ENCODE peak calls at places on chromosome 11, in eight cellular contexts. One of them, this sample, is unnamed.
A peak's percentile ranks its signal among the peaks of the same experiment; 100 is the strongest.

GRCh38 chr11:26225643-26226042 is 106.3 kb upstream of the ANO3 start:
- DNase-seq in retina: no peak
- DNase-seq in GM12891: no peak
- DNase-seq in SK-N-DZ: no peak
- DNase-seq in NCI-H774: no peak
- DNase-seq in upper lobe of right lung: no peak
- DNase-seq in stimulated activated CD8-positive, alpha-beta memory T cell treated with anti-CD3 and anti-CD28 coated beads, Interleukin-4, amount 100 ng/mL, for 24 hours: no peak
- DNase-seq in SK-N-SH: no peak
- DNase-seq in this sample: no peak

GRCh38 chr11:129451524-129451923 is 75.9 kb downstream of the BARX2 start:
- DNase-seq in retina: no peak
- DNase-seq in GM12891: no peak
- DNase-seq in SK-N-DZ: no peak
- DNase-seq in NCI-H774: no peak
- DNase-seq in upper lobe of right lung: no peak
- DNase-seq in stimulated activated CD8-positive, alpha-beta memory T cell treated with anti-CD3 and anti-CD28 coated beads, Interleukin-4, amount 100 ng/mL, for 24 hours: no peak
- DNase-seq in SK-N-SH: no peak
- DNase-seq in this sample: no peak

GRCh38 chr11:124167852-124168251 is 15.3 kb upstream of the OR10D3 start:
- DNase-seq in retina: peak; percentile 38
- DNase-seq in GM12891: no peak
- DNase-seq in SK-N-DZ: no peak
- DNase-seq in NCI-H774: peak; percentile 93
- DNase-seq in upper lobe of right lung: no peak
- DNase-seq in stimulated activated CD8-positive, alpha-beta memory T cell treated with anti-CD3 and anti-CD28 coated beads, Interleukin-4, amount 100 ng/mL, for 24 hours: no peak
- DNase-seq in SK-N-SH: no peak
- DNase-seq in this sample: no peak

GRCh38 chr11:111476961-111477360 is 35.2 kb downstream of the BTG4 start:
- DNase-seq in retina: no peak
- DNase-seq in GM12891: no peak
- DNase-seq in SK-N-DZ: no peak
- DNase-seq in NCI-H774: no peak
- DNase-seq in upper lobe of right lung: no peak
- DNase-seq in stimulated activated CD8-positive, alpha-beta memory T cell treated with anti-CD3 and anti-CD28 coated beads, Interleukin-4, amount 100 ng/mL, for 24 hours: no peak
- DNase-seq in SK-N-SH: no peak
- DNase-seq in this sample: no peak

GRCh38 chr11:35260342-35260985 is 121.5 kb downstream of the CD44 start:
- DNase-seq in retina: no peak
- DNase-seq in GM12891: no peak
- DNase-seq in SK-N-DZ: no peak
- DNase-seq in NCI-H774: no peak
- DNase-seq in upper lobe of right lung: no peak
- DNase-seq in stimulated activated CD8-positive, alpha-beta memory T cell treated with anti-CD3 and anti-CD28 coated beads, Interleukin-4, amount 100 ng/mL, for 24 hours: no peak
- DNase-seq in SK-N-SH: no peak
- DNase-seq in this sample: no peak

GRCh38 chr11:34243620-34244493 is 114.0 kb downstream of the ABTB2 start:
- DNase-seq in retina: no peak
- DNase-seq in GM12891: peak; percentile 36
- DNase-seq in SK-N-DZ: no peak
- DNase-seq in NCI-H774: no peak
- DNase-seq in upper lobe of right lung: no peak
- DNase-seq in stimulated activated CD8-positive, alpha-beta memory T cell treated with anti-CD3 and anti-CD28 coated beads, Interleukin-4, amount 100 ng/mL, for 24 hours: peak; percentile 36
- DNase-seq in SK-N-SH: no peak
- DNase-seq in this sample: no peak

GRCh38 chr11:69283446-69283845 is 10.5 kb upstream of the MYEOV start:
- DNase-seq in retina: no peak
- DNase-seq in GM12891: no peak
- DNase-seq in SK-N-DZ: no peak
- DNase-seq in NCI-H774: no peak
- DNase-seq in upper lobe of right lung: peak; percentile 19
- DNase-seq in stimulated activated CD8-positive, alpha-beta memory T cell treated with anti-CD3 and anti-CD28 coated beads, Interleukin-4, amount 100 ng/mL, for 24 hours: no peak
- DNase-seq in SK-N-SH: no peak
- DNase-seq in this sample: no peak

GRCh38 chr11:129333873-129334272 is 41.8 kb upstream of the BARX2 start:
- DNase-seq in retina: no peak
- DNase-seq in GM12891: no peak
- DNase-seq in SK-N-DZ: no peak
- DNase-seq in NCI-H774: no peak
- DNase-seq in upper lobe of right lung: no peak
- DNase-seq in stimulated activated CD8-positive, alpha-beta memory T cell treated with anti-CD3 and anti-CD28 coated beads, Interleukin-4, amount 100 ng/mL, for 24 hours: no peak
- DNase-seq in SK-N-SH: no peak
- DNase-seq in this sample: no peak

GRCh38 chr11:78168539-78169477 is 19.6 kb downstream of the KCTD21 start:
- DNase-seq in retina: no peak
- DNase-seq in GM12891: no peak
- DNase-seq in SK-N-DZ: peak; percentile 71
- DNase-seq in NCI-H774: no peak
- DNase-seq in upper lobe of right lung: no peak
- DNase-seq in stimulated activated CD8-positive, alpha-beta memory T cell treated with anti-CD3 and anti-CD28 coated beads, Interleukin-4, amount 100 ng/mL, for 24 hours: no peak
- DNase-seq in SK-N-SH: peak; percentile 75
- DNase-seq in this sample: no peak

GRCh38 chr11:20547411-20547810 is 52.0 kb upstream of the SLC6A5 start:
- DNase-seq in retina: no peak
- DNase-seq in GM12891: no peak
- DNase-seq in SK-N-DZ: no peak
- DNase-seq in NCI-H774: no peak
- DNase-seq in upper lobe of right lung: no peak
- DNase-seq in stimulated activated CD8-positive, alpha-beta memory T cell treated with anti-CD3 and anti-CD28 coated beads, Interleukin-4, amount 100 ng/mL, for 24 hours: no peak
- DNase-seq in SK-N-SH: no peak
- DNase-seq in this sample: no peak

GRCh38 chr11:45169310-45170072 is 23.1 kb downstream of the PRDM11 start:
- DNase-seq in retina: no peak
- DNase-seq in GM12891: no peak
- DNase-seq in SK-N-DZ: no peak
- DNase-seq in NCI-H774: no peak
- DNase-seq in upper lobe of right lung: no peak
- DNase-seq in stimulated activated CD8-positive, alpha-beta memory T cell treated with anti-CD3 and anti-CD28 coated beads, Interleukin-4, amount 100 ng/mL, for 24 hours: no peak
- DNase-seq in SK-N-SH: no peak
- DNase-seq in this sample: no peak

GRCh38 chr11:88552377-88553029 is 215.0 kb upstream of the CTSC start:
- DNase-seq in retina: peak; percentile 14
- DNase-seq in GM12891: no peak
- DNase-seq in SK-N-DZ: peak; percentile 84
- DNase-seq in NCI-H774: no peak
- DNase-seq in upper lobe of right lung: peak; percentile 66
- DNase-seq in stimulated activated CD8-positive, alpha-beta memory T cell treated with anti-CD3 and anti-CD28 coated beads, Interleukin-4, amount 100 ng/mL, for 24 hours: peak; percentile 35
- DNase-seq in SK-N-SH: peak; percentile 23
- DNase-seq in this sample: peak; percentile 52

GRCh38 chr11:117465236-117465997 is 137.8 kb downstream of the CEP164 start:
- DNase-seq in retina: no peak
- DNase-seq in GM12891: no peak
- DNase-seq in SK-N-DZ: no peak
- DNase-seq in NCI-H774: no peak
- DNase-seq in upper lobe of right lung: no peak
- DNase-seq in stimulated activated CD8-positive, alpha-beta memory T cell treated with anti-CD3 and anti-CD28 coated beads, Interleukin-4, amount 100 ng/mL, for 24 hours: no peak
- DNase-seq in SK-N-SH: no peak
- DNase-seq in this sample: no peak

GRCh38 chr11:88312665-88313064 is 24.9 kb downstream of the CTSC start:
- DNase-seq in retina: no peak
- DNase-seq in GM12891: no peak
- DNase-seq in SK-N-DZ: no peak
- DNase-seq in NCI-H774: no peak
- DNase-seq in upper lobe of right lung: no peak
- DNase-seq in stimulated activated CD8-positive, alpha-beta memory T cell treated with anti-CD3 and anti-CD28 coated beads, Interleukin-4, amount 100 ng/mL, for 24 hours: no peak
- DNase-seq in SK-N-SH: no peak
- DNase-seq in this sample: no peak

GRCh38 chr11:2779981-2780849 is 80.4 kb upstream of the KCNQ1OT1 start:
- DNase-seq in retina: peak; percentile 18
- DNase-seq in GM12891: no peak
- DNase-seq in SK-N-DZ: no peak
- DNase-seq in NCI-H774: no peak
- DNase-seq in upper lobe of right lung: peak; percentile 64
- DNase-seq in stimulated activated CD8-positive, alpha-beta memory T cell treated with anti-CD3 and anti-CD28 coated beads, Interleukin-4, amount 100 ng/mL, for 24 hours: no peak
- DNase-seq in SK-N-SH: peak; percentile 71
- DNase-seq in this sample: no peak

GRCh38 chr11:111770581-111771134 is 4.5 kb upstream of the PPP2R1B start:
- DNase-seq in retina: no peak
- DNase-seq in GM12891: no peak
- DNase-seq in SK-N-DZ: no peak
- DNase-seq in NCI-H774: no peak
- DNase-seq in upper lobe of right lung: no peak
- DNase-seq in stimulated activated CD8-positive, alpha-beta memory T cell treated with anti-CD3 and anti-CD28 coated beads, Interleukin-4, amount 100 ng/mL, for 24 hours: no peak
- DNase-seq in SK-N-SH: no peak
- DNase-seq in this sample: peak; percentile 6

GRCh38 chr11:34065505-34066203 is 14.1 kb downstream of the CAPRIN1 start:
- DNase-seq in retina: no peak
- DNase-seq in GM12891: no peak
- DNase-seq in SK-N-DZ: no peak
- DNase-seq in NCI-H774: no peak
- DNase-seq in upper lobe of right lung: no peak
- DNase-seq in stimulated activated CD8-positive, alpha-beta memory T cell treated with anti-CD3 and anti-CD28 coated beads, Interleukin-4, amount 100 ng/mL, for 24 hours: no peak
- DNase-seq in SK-N-SH: no peak
- DNase-seq in this sample: no peak

GRCh38 chr11:75768909-75769771 is 562 bp downstream of the DGAT2 start:
- DNase-seq in retina: no peak
- DNase-seq in GM12891: no peak
- DNase-seq in SK-N-DZ: no peak
- DNase-seq in NCI-H774: no peak
- DNase-seq in upper lobe of right lung: no peak
- DNase-seq in stimulated activated CD8-positive, alpha-beta memory T cell treated with anti-CD3 and anti-CD28 coated beads, Interleukin-4, amount 100 ng/mL, for 24 hours: no peak
- DNase-seq in SK-N-SH: peak; percentile 25
- DNase-seq in this sample: no peak

GRCh38 chr11:121741954-121742361 is 289.2 kb upstream of the SORL1-AS1 start:
- DNase-seq in retina: no peak
- DNase-seq in GM12891: no peak
- DNase-seq in SK-N-DZ: peak; percentile 95
- DNase-seq in NCI-H774: no peak
- DNase-seq in upper lobe of right lung: no peak
- DNase-seq in stimulated activated CD8-positive, alpha-beta memory T cell treated with anti-CD3 and anti-CD28 coated beads, Interleukin-4, amount 100 ng/mL, for 24 hours: no peak
- DNase-seq in SK-N-SH: peak; percentile 36
- DNase-seq in this sample: no peak

GRCh38 chr11:44863231-44863630 is 87.5 kb downstream of the TP53I11 start:
- DNase-seq in retina: no peak
- DNase-seq in GM12891: no peak
- DNase-seq in SK-N-DZ: no peak
- DNase-seq in NCI-H774: no peak
- DNase-seq in upper lobe of right lung: no peak
- DNase-seq in stimulated activated CD8-positive, alpha-beta memory T cell treated with anti-CD3 and anti-CD28 coated beads, Interleukin-4, amount 100 ng/mL, for 24 hours: no peak
- DNase-seq in SK-N-SH: no peak
- DNase-seq in this sample: no peak

GRCh38 chr11:64298966-64299846 is 952 bp upstream of the CATSPERZ start:
- DNase-seq in retina: peak; percentile 71
- DNase-seq in GM12891: no peak
- DNase-seq in SK-N-DZ: no peak
- DNase-seq in NCI-H774: no peak
- DNase-seq in upper lobe of right lung: peak; percentile 86
- DNase-seq in stimulated activated CD8-positive, alpha-beta memory T cell treated with anti-CD3 and anti-CD28 coated beads, Interleukin-4, amount 100 ng/mL, for 24 hours: no peak
- DNase-seq in SK-N-SH: no peak
- DNase-seq in this sample: peak; percentile 36

GRCh38 chr11:11871991-11872401 is 30.2 kb downstream of the USP47 start:
- DNase-seq in retina: peak; percentile 11
- DNase-seq in GM12891: no peak
- DNase-seq in SK-N-DZ: no peak
- DNase-seq in NCI-H774: no peak
- DNase-seq in upper lobe of right lung: no peak
- DNase-seq in stimulated activated CD8-positive, alpha-beta memory T cell treated with anti-CD3 and anti-CD28 coated beads, Interleukin-4, amount 100 ng/mL, for 24 hours: no peak
- DNase-seq in SK-N-SH: no peak
- DNase-seq in this sample: no peak

GRCh38 chr11:126138636-126139540 is 72.6 kb downstream of the RPUSD4 start:
- DNase-seq in retina: no peak
- DNase-seq in GM12891: no peak
- DNase-seq in SK-N-DZ: no peak
- DNase-seq in NCI-H774: no peak
- DNase-seq in upper lobe of right lung: no peak
- DNase-seq in stimulated activated CD8-positive, alpha-beta memory T cell treated with anti-CD3 and anti-CD28 coated beads, Interleukin-4, amount 100 ng/mL, for 24 hours: no peak
- DNase-seq in SK-N-SH: no peak
- DNase-seq in this sample: no peak

GRCh38 chr11:112210890-112211289 is 15.3 kb upstream of the PTS start:
- DNase-seq in retina: no peak
- DNase-seq in GM12891: no peak
- DNase-seq in SK-N-DZ: no peak
- DNase-seq in NCI-H774: no peak
- DNase-seq in upper lobe of right lung: no peak
- DNase-seq in stimulated activated CD8-positive, alpha-beta memory T cell treated with anti-CD3 and anti-CD28 coated beads, Interleukin-4, amount 100 ng/mL, for 24 hours: no peak
- DNase-seq in SK-N-SH: no peak
- DNase-seq in this sample: no peak

GRCh38 chr11:99568808-99569207 is 548.1 kb downstream of the CNTN5 start:
- DNase-seq in retina: no peak
- DNase-seq in GM12891: no peak
- DNase-seq in SK-N-DZ: no peak
- DNase-seq in NCI-H774: no peak
- DNase-seq in upper lobe of right lung: no peak
- DNase-seq in stimulated activated CD8-positive, alpha-beta memory T cell treated with anti-CD3 and anti-CD28 coated beads, Interleukin-4, amount 100 ng/mL, for 24 hours: no peak
- DNase-seq in SK-N-SH: no peak
- DNase-seq in this sample: no peak

GRCh38 chr11:71474771-71475483 is 21.9 kb downstream of the NADSYN1 start:
- DNase-seq in retina: no peak
- DNase-seq in GM12891: no peak
- DNase-seq in SK-N-DZ: no peak
- DNase-seq in NCI-H774: no peak
- DNase-seq in upper lobe of right lung: no peak
- DNase-seq in stimulated activated CD8-positive, alpha-beta memory T cell treated with anti-CD3 and anti-CD28 coated beads, Interleukin-4, amount 100 ng/mL, for 24 hours: no peak
- DNase-seq in SK-N-SH: no peak
- DNase-seq in this sample: no peak

GRCh38 chr11:76672431-76673163 is 2.0 kb upstream of the LRRC32 start:
- DNase-seq in retina: no peak
- DNase-seq in GM12891: peak; percentile 60
- DNase-seq in SK-N-DZ: no peak
- DNase-seq in NCI-H774: no peak
- DNase-seq in upper lobe of right lung: no peak
- DNase-seq in stimulated activated CD8-positive, alpha-beta memory T cell treated with anti-CD3 and anti-CD28 coated beads, Interleukin-4, amount 100 ng/mL, for 24 hours: peak; percentile 36
- DNase-seq in SK-N-SH: no peak
- DNase-seq in this sample: no peak

GRCh38 chr11:44312876-44313275 is 2.9 kb upstream of the ALX4 start:
- DNase-seq in retina: no peak
- DNase-seq in GM12891: no peak
- DNase-seq in SK-N-DZ: no peak
- DNase-seq in NCI-H774: no peak
- DNase-seq in upper lobe of right lung: peak; percentile 13
- DNase-seq in stimulated activated CD8-positive, alpha-beta memory T cell treated with anti-CD3 and anti-CD28 coated beads, Interleukin-4, amount 100 ng/mL, for 24 hours: no peak
- DNase-seq in SK-N-SH: no peak
- DNase-seq in this sample: no peak

GRCh38 chr11:89181111-89181510 is 3.4 kb downstream of the TYR start:
- DNase-seq in retina: no peak
- DNase-seq in GM12891: no peak
- DNase-seq in SK-N-DZ: no peak
- DNase-seq in NCI-H774: no peak
- DNase-seq in upper lobe of right lung: no peak
- DNase-seq in stimulated activated CD8-positive, alpha-beta memory T cell treated with anti-CD3 and anti-CD28 coated beads, Interleukin-4, amount 100 ng/mL, for 24 hours: no peak
- DNase-seq in SK-N-SH: no peak
- DNase-seq in this sample: no peak

GRCh38 chr11:5531053-5531831 is 14.7 kb upstream of the UBQLNL start:
- DNase-seq in retina: no peak
- DNase-seq in GM12891: no peak
- DNase-seq in SK-N-DZ: no peak
- DNase-seq in NCI-H774: no peak
- DNase-seq in upper lobe of right lung: no peak
- DNase-seq in stimulated activated CD8-positive, alpha-beta memory T cell treated with anti-CD3 and anti-CD28 coated beads, Interleukin-4, amount 100 ng/mL, for 24 hours: no peak
- DNase-seq in SK-N-SH: no peak
- DNase-seq in this sample: no peak

GRCh38 chr11:64620286-64620962 is 29.4 kb downstream of the SLC22A12 start:
- DNase-seq in retina: peak; percentile 76
- DNase-seq in GM12891: no peak
- DNase-seq in SK-N-DZ: no peak
- DNase-seq in NCI-H774: no peak
- DNase-seq in upper lobe of right lung: no peak
- DNase-seq in stimulated activated CD8-positive, alpha-beta memory T cell treated with anti-CD3 and anti-CD28 coated beads, Interleukin-4, amount 100 ng/mL, for 24 hours: no peak
- DNase-seq in SK-N-SH: peak; percentile 85
- DNase-seq in this sample: peak; percentile 11

GRCh38 chr11:16883179-16883578 is 131.0 kb downstream of the PLEKHA7 start:
- DNase-seq in retina: no peak
- DNase-seq in GM12891: no peak
- DNase-seq in SK-N-DZ: no peak
- DNase-seq in NCI-H774: no peak
- DNase-seq in upper lobe of right lung: no peak
- DNase-seq in stimulated activated CD8-positive, alpha-beta memory T cell treated with anti-CD3 and anti-CD28 coated beads, Interleukin-4, amount 100 ng/mL, for 24 hours: no peak
- DNase-seq in SK-N-SH: no peak
- DNase-seq in this sample: no peak

GRCh38 chr11:88370782-88371181 is 33.2 kb upstream of the CTSC start:
- DNase-seq in retina: no peak
- DNase-seq in GM12891: no peak
- DNase-seq in SK-N-DZ: no peak
- DNase-seq in NCI-H774: no peak
- DNase-seq in upper lobe of right lung: no peak
- DNase-seq in stimulated activated CD8-positive, alpha-beta memory T cell treated with anti-CD3 and anti-CD28 coated beads, Interleukin-4, amount 100 ng/mL, for 24 hours: no peak
- DNase-seq in SK-N-SH: no peak
- DNase-seq in this sample: no peak

GRCh38 chr11:8593935-8594909 is at the start of gene STK33:
- DNase-seq in retina: peak; percentile 92
- DNase-seq in GM12891: peak; percentile 80
- DNase-seq in SK-N-DZ: peak; percentile 79
- DNase-seq in NCI-H774: peak; percentile 77
- DNase-seq in upper lobe of right lung: peak; percentile 89
- DNase-seq in stimulated activated CD8-positive, alpha-beta memory T cell treated with anti-CD3 and anti-CD28 coated beads, Interleukin-4, amount 100 ng/mL, for 24 hours: peak; percentile 29
- DNase-seq in SK-N-SH: peak; percentile 85
- DNase-seq in this sample: peak; percentile 59

This sample was measured in NCI-H1092.